ENCODE peak calls at places on chromosomes 13 and 19, in nine cellular contexts. Y, O, M, X, C, N, G, E and R are unnamed samples.

GRCh38 chr13:48236528-48237353 is 3.7 kb downstream of the ITM2B start:
- DNase-seq in O (no peak), C (no peak), M (no peak), X (no peak), G (no peak), N (no peak), E (no peak), Y (no peak), R (peak)

GRCh38 chr19:55591555-55591954 is 7.8 kb downstream of the FIZ1 start:
- DNase-seq in G (no peak), E (no peak), O (no peak), X (no peak), N (no peak), Y (no peak), C (no peak), M (no peak), R (no peak)

GRCh38 chr19:33469171-33470039 is 52.2 kb downstream of the PEPD start:
- DNase-seq in C (no peak), O (no peak), E (no peak), Y (no peak), X (no peak), M (no peak), N (no peak), G (no peak), R (no peak)

GRCh38 chr19:48768989-48769713 is 13.8 kb downstream of the FGF21 start:
- DNase-seq in Y (no peak), X (no peak), N (no peak), M (no peak), O (no peak), G (no peak), C (no peak), E (no peak), R (no peak)

GRCh38 chr19:30870861-30871260 is 478.4 kb downstream of the TSHZ3 start:
- DNase-seq in E (no peak), N (no peak), C (no peak), G (peak), O (no peak), X (no peak), M (peak), Y (no peak), R (no peak)

GRCh38 chr13:78625384-78625783 is 22.0 kb upstream of the POU4F1 start:
- DNase-seq in X (no peak), N (no peak), G (no peak), O (no peak), Y (no peak), M (no peak), E (no peak), C (no peak), R (no peak)

GRCh38 chr13:86960876-86961275 is 710.3 kb upstream of the SLITRK5 start:
- DNase-seq in O (no peak), M (no peak), N (no peak), Y (no peak), E (no peak), G (no peak), C (no peak), X (no peak), R (peak)

GRCh38 chr13:30927595-30927994 is 4.9 kb upstream of the TEX26 start:
- DNase-seq in O (no peak), M (no peak), X (no peak), N (no peak), G (no peak), E (no peak), Y (no peak), C (no peak), R (peak)

GRCh38 chr13:75736132-75736531 is 100.0 kb downstream of the LMO7 start:
- DNase-seq in G (no peak), N (no peak), C (no peak), X (no peak), Y (no peak), E (no peak), O (no peak), M (no peak), R (no peak)

GRCh38 chr13:46553521-46553885 is 533 bp downstream of the LRCH1 start:
- DNase-seq in M (no peak), C (no peak), G (no peak), X (no peak), O (peak), E (no peak), N (no peak), Y (no peak), R (no peak)

GRCh38 chr13:98576963-98577822 is at the start of gene STK24:
- DNase-seq in Y (no peak), O (peak), N (peak), M (peak), X (peak), G (peak), E (no peak), C (no peak), R (peak)

GRCh38 chr13:29509999-29510586 is 85.4 kb downstream of the SLC7A1 start:
- DNase-seq in E (no peak), N (no peak), Y (no peak), G (no peak), C (no peak), X (no peak), M (no peak), O (no peak), R (no peak)

GRCh38 chr19:16369306-16369663 is 44.7 kb downstream of the KLF2 start:
- DNase-seq in O (no peak), X (no peak), E (no peak), M (no peak), Y (no peak), N (no peak), G (no peak), C (no peak), R (no peak)

GRCh38 chr13:112905990-112906641 is 62.9 kb upstream of the MCF2L start:
- DNase-seq in O (no peak), M (no peak), N (no peak), G (no peak), X (no peak), C (no peak), E (no peak), Y (no peak), R (peak)

GRCh38 chr19:39557791-39558622 is 18.0 kb upstream of the EID2 start:
- DNase-seq in O (no peak), N (no peak), G (no peak), Y (no peak), C (no peak), X (no peak), E (peak), M (no peak), R (no peak)

GRCh38 chr13:99752373-99752772 is 219.2 kb downstream of the ZIC5 start:
- DNase-seq in X (no peak), G (no peak), E (no peak), M (no peak), O (no peak), Y (no peak), N (no peak), C (no peak), R (no peak)

GRCh38 chr19:32289566-32290210 is 55.7 kb upstream of the ZNF507 start:
- DNase-seq in X (no peak), N (no peak), M (no peak), C (no peak), E (no peak), G (no peak), Y (no peak), O (no peak), R (no peak)

GRCh38 chr13:29676941-29677452 is 81.5 kb upstream of the SLC7A1 start:
- DNase-seq in Y (no peak), N (no peak), M (no peak), G (no peak), O (no peak), C (no peak), X (no peak), E (no peak), R (peak)

GRCh38 chr13:29465741-29466293 is 129.7 kb downstream of the SLC7A1 start:
- DNase-seq in N (no peak), M (no peak), X (no peak), O (no peak), G (no peak), Y (no peak), C (no peak), E (no peak), R (peak)

GRCh38 chr13:60155978-60156377 is 7.8 kb downstream of the DIAPH3 start:
- DNase-seq in Y (no peak), E (no peak), G (peak), C (no peak), O (no peak), N (no peak), X (no peak), M (no peak), R (no peak)

GRCh38 chr19:2484178-2484937 is 8.4 kb downstream of the GADD45B start:
- DNase-seq in X (no peak), E (no peak), C (no peak), N (no peak), G (no peak), Y (no peak), M (no peak), O (no peak), R (no peak)

GRCh38 chr19:50794074-50794777 is 4.0 kb downstream of the ACP4 start:
- DNase-seq in O (peak), X (no peak), M (no peak), N (peak), E (no peak), Y (no peak), G (no peak), C (no peak), R (peak)

GRCh38 chr19:56476671-56477428 is at the start of gene ZNF667:
- DNase-seq in G (no peak), E (peak), X (no peak), Y (no peak), C (peak), N (peak), M (peak), O (peak), R (peak)

GRCh38 chr13:67549331-67549730 is 319.2 kb upstream of the PCDH9 start:
- DNase-seq in X (no peak), G (peak), Y (no peak), C (no peak), N (no peak), O (no peak), E (no peak), M (no peak), R (peak)

GRCh38 chr19:18340990-18341868 is 831 bp downstream of the PGPEP1 start:
- DNase-seq in C (no peak), N (peak), E (peak), G (peak), X (peak), O (peak), Y (peak), M (peak), R (no peak)

GRCh38 chr19:6738726-6739389 is 622 bp upstream of the TRIP10 start:
- DNase-seq in N (peak), E (no peak), M (no peak), O (peak), X (no peak), C (no peak), G (peak), Y (no peak), R (peak)

GRCh38 chr13:51645154-51645650 is 60.9 kb downstream of the WDFY2 start:
- DNase-seq in Y (peak), N (no peak), X (peak), M (no peak), C (no peak), O (no peak), G (no peak), E (peak), R (peak)

GRCh38 chr13:70310720-70311119 is 202.5 kb upstream of the KLHL1 start:
- DNase-seq in E (no peak), C (no peak), M (no peak), G (peak), X (no peak), O (no peak), Y (no peak), N (no peak), R (peak)

GRCh38 chr13:77298403-77298802 is 28.5 kb downstream of the MYCBP2 start:
- DNase-seq in G (no peak), E (no peak), C (no peak), X (no peak), M (no peak), Y (no peak), N (no peak), O (no peak), R (no peak)

GRCh38 chr13:102322211-102322610 is 79.6 kb downstream of the FGF14 start:
- DNase-seq in Y (no peak), G (no peak), O (no peak), N (no peak), M (no peak), E (no peak), C (no peak), X (no peak), R (no peak)

GRCh38 chr19:3950871-3951861 is 18.3 kb downstream of the NMRK2 start:
- DNase-seq in M (no peak), N (no peak), G (no peak), C (no peak), O (no peak), Y (no peak), E (no peak), X (no peak), R (no peak)

GRCh38 chr13:26978081-26978860 is 193.3 kb downstream of the USP12 start:
- DNase-seq in C (no peak), Y (no peak), E (no peak), N (no peak), G (no peak), O (no peak), M (no peak), X (no peak), R (no peak)

GRCh38 chr19:2261438-2262172 is 5.4 kb upstream of the JSRP1 start:
- DNase-seq in N (no peak), Y (no peak), X (peak), G (peak), C (no peak), M (no peak), O (no peak), E (no peak), R (no peak)

GRCh38 chr13:27446986-27447583 is 3.3 kb downstream of the MTIF3 start:
- DNase-seq in E (peak), G (no peak), N (no peak), M (no peak), Y (no peak), O (no peak), C (no peak), X (peak), R (no peak)

GRCh38 chr13:57739089-57739488 is 107.5 kb downstream of the PCDH17 start:
- DNase-seq in O (no peak), E (no peak), N (no peak), G (no peak), X (no peak), Y (no peak), M (no peak), C (no peak), R (no peak)

GRCh38 chr19:5914946-5915781 is 1.1 kb downstream of the CAPS start:
- DNase-seq in Y (no peak), O (no peak), C (no peak), E (no peak), M (no peak), X (no peak), N (no peak), G (no peak), R (no peak)

GRCh38 chr19:38039966-38040365 is 133.0 kb downstream of the SIPA1L3 start:
- DNase-seq in N (no peak), C (no peak), O (no peak), X (no peak), Y (no peak), M (no peak), G (no peak), E (no peak), R (peak)

GRCh38 chr13:39326471-39326870 is 276.5 kb downstream of the LHFPL6 start:
- DNase-seq in C (no peak), O (no peak), N (no peak), G (no peak), E (no peak), Y (no peak), M (no peak), X (no peak), R (no peak)

GRCh38 chr19:10884273-10884672 is 12.9 kb downstream of the CARM1 start:
- DNase-seq in X (no peak), O (no peak), M (no peak), Y (no peak), G (no peak), N (no peak), E (no peak), C (no peak), R (no peak)

GRCh38 chr13:57925250-57925649 is 293.7 kb downstream of the PCDH17 start:
- DNase-seq in C (no peak), M (no peak), O (no peak), N (no peak), E (no peak), G (no peak), X (no peak), Y (no peak), R (no peak)